ENCODE peak calls at places on chromosomes 3 and 15, in seven cellular contexts. Q, K, B, J, P, N and O are unnamed samples.

GRCh38 chr3:85081191-85081895 is 122.6 kb downstream of the CADM2 start:
- DNase-seq in Q (no peak), K (peak), B (no peak), J (no peak), P (no peak), N (no peak), O (no peak)

GRCh38 chr3:140552898-140553297 is 125.0 kb upstream of the TRIM42 start:
- DNase-seq in Q (no peak), K (peak), B (peak), J (peak), P (no peak), N (no peak), O (no peak)

GRCh38 chr3:72180405-72180804 is 395.5 kb upstream of the PROK2 start:
- DNase-seq in Q (no peak), K (no peak), B (no peak), J (no peak), P (no peak), N (no peak), O (no peak)

GRCh38 chr15:39631357-39631756 is 50.5 kb downstream of the THBS1 start:
- DNase-seq in Q (no peak), K (no peak), B (no peak), J (peak), P (no peak), N (no peak), O (no peak)

GRCh38 chr3:179768080-179768479 is 115.2 kb downstream of the USP13 start:
- DNase-seq in Q (peak), K (peak), B (no peak), J (peak), P (no peak), N (peak), O (no peak)

GRCh38 chr15:60798821-60799220 is 319.9 kb upstream of the ICE2 start:
- DNase-seq in Q (no peak), K (no peak), B (no peak), J (peak), P (no peak), N (no peak), O (no peak)

GRCh38 chr3:117192888-117193287 is 483.3 kb downstream of the TUSC7 start:
- DNase-seq in Q (no peak), K (no peak), B (no peak), J (no peak), P (no peak), N (no peak), O (no peak)

GRCh38 chr3:96706517-96706916 is 107.9 kb upstream of the EPHA6 start:
- DNase-seq in Q (no peak), K (no peak), B (no peak), J (no peak), P (no peak), N (no peak), O (no peak)

GRCh38 chr3:171306631-171307030 is 153.6 kb downstream of the TNIK start:
- DNase-seq in Q (no peak), K (peak), B (no peak), J (peak), P (no peak), N (no peak), O (no peak)

GRCh38 chr15:80695099-80695910 is at the start of gene ABHD17C:
- DNase-seq in Q (peak), K (peak), B (peak), J (peak), P (no peak), N (peak), O (no peak)

GRCh38 chr3:50139718-50140423 is 15.3 kb upstream of the SEMA3F start:
- DNase-seq in Q (peak), K (no peak), B (no peak), J (no peak), P (no peak), N (no peak), O (no peak)

GRCh38 chr15:70047386-70048195 is 50.1 kb downstream of the TLE3 start:
- DNase-seq in Q (no peak), K (no peak), B (no peak), J (no peak), P (no peak), N (no peak), O (no peak)

GRCh38 chr15:73683624-73684536 is at the start of gene CD276:
- DNase-seq in Q (peak), K (peak), B (peak), J (peak), P (no peak), N (peak), O (no peak)

GRCh38 chr15:60544581-60545115 is 65.7 kb upstream of the ICE2 start:
- DNase-seq in Q (no peak), K (peak), B (no peak), J (no peak), P (no peak), N (no peak), O (no peak)

GRCh38 chr3:52248165-52248541 is 2.6 kb downstream of the PPM1M start:
- DNase-seq in Q (no peak), K (no peak), B (peak), J (no peak), P (no peak), N (no peak), O (no peak)

GRCh38 chr15:43896543-43896942 is 69.7 kb downstream of the WDR76 start:
- DNase-seq in Q (no peak), K (no peak), B (no peak), J (no peak), P (no peak), N (no peak), O (no peak)

GRCh38 chr3:148366743-148367410 is 330.8 kb upstream of the AGTR1 start:
- DNase-seq in Q (peak), K (peak), B (no peak), J (peak), P (no peak), N (no peak), O (no peak)

GRCh38 chr3:141260131-141260927 is 28.7 kb downstream of the PXYLP1 start:
- DNase-seq in Q (no peak), K (no peak), B (peak), J (no peak), P (no peak), N (no peak), O (no peak)

GRCh38 chr3:138971766-138972320 is 24.8 kb downstream of the FOXL2NB start:
- DNase-seq in Q (no peak), K (no peak), B (no peak), J (no peak), P (no peak), N (no peak), O (no peak)

GRCh38 chr3:129045675-129046036 is 14.9 kb upstream of the GP9 start:
- DNase-seq in Q (no peak), K (no peak), B (no peak), J (no peak), P (no peak), N (no peak), O (no peak)

GRCh38 chr3:186108106-186108940 is 566 bp downstream of the ETV5 start:
- DNase-seq in Q (peak), K (peak), B (peak), J (peak), P (peak), N (peak), O (no peak)

GRCh38 chr15:73900129-73900712 is 26.0 kb upstream of the LOXL1 start:
- DNase-seq in Q (no peak), K (no peak), B (no peak), J (peak), P (no peak), N (no peak), O (no peak)

GRCh38 chr15:38129531-38130199 is 123.0 kb upstream of the SPRED1 start:
- DNase-seq in Q (no peak), K (peak), B (peak), J (peak), P (no peak), N (peak), O (no peak)

GRCh38 chr15:76146808-76147207 is 87.0 kb downstream of the TMEM266 start:
- DNase-seq in Q (no peak), K (no peak), B (peak), J (no peak), P (no peak), N (no peak), O (no peak)

GRCh38 chr3:179852117-179852886 is 184.4 kb downstream of the PEX5L start:
- DNase-seq in Q (no peak), K (no peak), B (no peak), J (peak), P (peak), N (no peak), O (no peak)

GRCh38 chr3:27454914-27455313 is 29.3 kb downstream of the SLC4A7 start:
- DNase-seq in Q (no peak), K (no peak), B (no peak), J (no peak), P (no peak), N (no peak), O (no peak)

GRCh38 chr3:184742676-184743135 is 30.8 kb upstream of the MAGEF1 start:
- DNase-seq in Q (no peak), K (no peak), B (peak), J (no peak), P (no peak), N (peak), O (no peak)

GRCh38 chr3:182364323-182364722 is 429.0 kb upstream of the ATP11B start:
- DNase-seq in Q (peak), K (peak), B (no peak), J (no peak), P (no peak), N (no peak), O (no peak)

GRCh38 chr3:25430942-25431570 is 3.0 kb downstream of the RARB start:
- DNase-seq in Q (no peak), K (no peak), B (no peak), J (no peak), P (no peak), N (no peak), O (no peak)

GRCh38 chr3:133600682-133601081 is 27.2 kb downstream of the CDV3 start:
- DNase-seq in Q (no peak), K (no peak), B (no peak), J (no peak), P (no peak), N (no peak), O (no peak)

GRCh38 chr3:188268336-188268735 is 114.4 kb downstream of the LPP start:
- DNase-seq in Q (no peak), K (no peak), B (no peak), J (no peak), P (no peak), N (no peak), O (no peak)